ENCODE peak calls at places on chromosomes 3 and 15, in seven cellular contexts. N is pancreas, F is AG04450, K is breast epithelium, E is dorsolateral prefrontal cortex, A is cardiac muscle cell, P is stomach. U is an unnamed sample.

GRCh38 chr15:76012021-76012551 is at the start of gene NRG4:
- DNase-seq in N (peak), F (no peak), K (no peak), E (no peak), A (peak), P (peak), U (no peak)

GRCh38 chr3:107464037-107464436 is 58.7 kb upstream of the BBX start:
- DNase-seq in N (no peak), F (no peak), K (no peak), E (no peak), A (no peak), P (no peak), U (no peak)

GRCh38 chr15:99719096-99719541 is 14.1 kb downstream of the LYSMD4 start:
- DNase-seq in N (no peak), F (peak), K (no peak), E (no peak), A (peak), P (no peak), U (no peak)

GRCh38 chr3:131705558-131706051 is 202.8 kb upstream of the MRPL3 start:
- DNase-seq in N (no peak), F (no peak), K (no peak), E (no peak), A (no peak), P (no peak), U (no peak)

GRCh38 chr15:83436513-83437158 is 10.5 kb upstream of the SH3GL3 start:
- DNase-seq in N (no peak), F (no peak), K (no peak), E (no peak), A (peak), P (no peak), U (no peak)

GRCh38 chr3:139319428-139320402 is 24.1 kb upstream of the MRPS22 start:
- DNase-seq in N (no peak), F (no peak), K (no peak), E (no peak), A (peak), P (no peak), U (no peak)

GRCh38 chr15:62592920-62593319 is 427.8 kb upstream of the C2CD4B start:
- DNase-seq in N (no peak), F (no peak), K (no peak), E (no peak), A (no peak), P (no peak), U (no peak)

GRCh38 chr15:96344706-96345559 is 14.4 kb downstream of the NR2F2 start:
- DNase-seq in N (no peak), F (no peak), K (no peak), E (no peak), A (no peak), P (no peak), U (no peak)

GRCh38 chr3:78343221-78343620 is 1303.3 kb downstream of the ROBO2 start:
- DNase-seq in N (no peak), F (no peak), K (no peak), E (no peak), A (no peak), P (no peak), U (no peak)

GRCh38 chr3:78337801-78338211 is 1297.9 kb downstream of the ROBO2 start:
- DNase-seq in N (no peak), F (no peak), K (no peak), E (no peak), A (no peak), P (no peak), U (no peak)

GRCh38 chr3:78338405-78338804 is 1298.5 kb downstream of the ROBO2 start:
- DNase-seq in N (no peak), F (no peak), K (no peak), E (no peak), A (no peak), P (no peak), U (no peak)
- TF ChIP-seq CTCF in N (no peak), F (no peak), K (no peak), E (no peak), A (no peak), P (no peak), U (no peak)

GRCh38 chr3:123448503-123449091 is at the start of gene ADCY5:
- DNase-seq in N (no peak), F (no peak), K (no peak), E (no peak), A (no peak), P (no peak), U (peak)

GRCh38 chr3:123451186-123451585 is 2.3 kb upstream of the ADCY5 start:
- DNase-seq in N (no peak), F (no peak), K (no peak), E (no peak), A (no peak), P (no peak), U (no peak)

GRCh38 chr3:123447749-123448502 is 964 bp downstream of the ADCY5 start:
- DNase-seq in N (no peak), F (no peak), K (no peak), E (no peak), A (no peak), P (peak), U (peak)

GRCh38 chr3:123449986-123450474 is 1.1 kb upstream of the ADCY5 start:
- DNase-seq in N (no peak), F (no peak), K (no peak), E (peak), A (no peak), P (no peak), U (peak)

GRCh38 chr3:123449092-123449985 is 449 bp upstream of the ADCY5 start:
- DNase-seq in N (no peak), F (no peak), K (no peak), E (no peak), A (peak), P (no peak), U (peak)
- H3K4me3 ChIP-seq in N (peak), F (peak), K (peak), E (peak), A (peak), P (peak), U (peak)

GRCh38 chr3:15333099-15333956 is 942 bp upstream of the SH3BP5 start:
- DNase-seq in N (no peak), F (no peak), K (no peak), E (no peak), A (no peak), P (no peak), U (no peak)
- H3K27ac ChIP-seq in N (no peak), F (no peak), K (peak), E (peak), A (no peak), P (peak), U (peak)

GRCh38 chr3:16402451-16402850 is 111.0 kb downstream of the RFTN1 start:
- DNase-seq in N (no peak), F (no peak), K (no peak), E (no peak), A (peak), P (no peak), U (no peak)
- TF ChIP-seq CTCF in N (no peak), F (no peak), K (no peak), E (no peak), A (no peak), P (no peak), U (no peak)

GRCh38 chr15:32028921-32029320 is 1.4 kb upstream of the CHRNA7 start:
- DNase-seq in N (no peak), F (no peak), K (no peak), E (no peak), A (no peak), P (no peak), U (no peak)
- H3K4me3 ChIP-seq in N (no peak), F (no peak), K (peak), E (peak), A (peak), P (peak), U (no peak)